ENCODE peak calls at places on chromosomes 2 and 18, in four cellular contexts. One of them, this sample, is unnamed.
A peak's percentile ranks its signal among the peaks of the same experiment; 100 is the strongest.

GRCh38 chr2:188308483-188308882 is 16.8 kb downstream of the GULP1 start:
- DNase-seq in DMS153: no peak
- DNase-seq in stimulated activated CD4-positive, alpha-beta T cell treated with anti-CD3 and anti-CD28 coated beads, Interleukin-1b, Interleukin-23, amount 100 ng/mL, for 48 hours: no peak
- DNase-seq in effector memory CD4-positive, alpha-beta T cell: no peak
- DNase-seq in this sample: no peak

GRCh38 chr2:9473308-9473984 is 905 bp upstream of the IAH1 start:
- DNase-seq in DMS153: peak; percentile 43
- DNase-seq in stimulated activated CD4-positive, alpha-beta T cell treated with anti-CD3 and anti-CD28 coated beads, Interleukin-1b, Interleukin-23, amount 100 ng/mL, for 48 hours: peak; percentile 17
- DNase-seq in effector memory CD4-positive, alpha-beta T cell: no peak
- DNase-seq in this sample: no peak

GRCh38 chr18:49527631-49528327 is 34.1 kb upstream of the LIPG start:
- DNase-seq in DMS153: no peak
- DNase-seq in stimulated activated CD4-positive, alpha-beta T cell treated with anti-CD3 and anti-CD28 coated beads, Interleukin-1b, Interleukin-23, amount 100 ng/mL, for 48 hours: no peak
- DNase-seq in effector memory CD4-positive, alpha-beta T cell: no peak
- DNase-seq in this sample: no peak

GRCh38 chr2:18630941-18631340 is 41.6 kb upstream of the NT5C1B start:
- DNase-seq in DMS153: no peak
- DNase-seq in stimulated activated CD4-positive, alpha-beta T cell treated with anti-CD3 and anti-CD28 coated beads, Interleukin-1b, Interleukin-23, amount 100 ng/mL, for 48 hours: no peak
- DNase-seq in effector memory CD4-positive, alpha-beta T cell: no peak
- DNase-seq in this sample: no peak

GRCh38 chr2:10497797-10498251 is 49.7 kb upstream of the ODC1 start:
- DNase-seq in DMS153: peak; percentile 55
- DNase-seq in stimulated activated CD4-positive, alpha-beta T cell treated with anti-CD3 and anti-CD28 coated beads, Interleukin-1b, Interleukin-23, amount 100 ng/mL, for 48 hours: peak; percentile 63
- DNase-seq in effector memory CD4-positive, alpha-beta T cell: peak; percentile 43
- DNase-seq in this sample: no peak

GRCh38 chr2:44358498-44358897 is 2.8 kb downstream of the PREPL start:
- DNase-seq in DMS153: peak; percentile 1
- DNase-seq in stimulated activated CD4-positive, alpha-beta T cell treated with anti-CD3 and anti-CD28 coated beads, Interleukin-1b, Interleukin-23, amount 100 ng/mL, for 48 hours: peak; percentile 28
- DNase-seq in effector memory CD4-positive, alpha-beta T cell: peak; percentile 2
- DNase-seq in this sample: no peak

GRCh38 chr18:67281746-67282145 is 234.8 kb downstream of the DSEL start:
- DNase-seq in DMS153: no peak
- DNase-seq in stimulated activated CD4-positive, alpha-beta T cell treated with anti-CD3 and anti-CD28 coated beads, Interleukin-1b, Interleukin-23, amount 100 ng/mL, for 48 hours: no peak
- DNase-seq in effector memory CD4-positive, alpha-beta T cell: no peak
- DNase-seq in this sample: no peak

GRCh38 chr2:239760596-239760995 is 264.5 kb downstream of the NDUFA10 start:
- DNase-seq in DMS153: no peak
- DNase-seq in stimulated activated CD4-positive, alpha-beta T cell treated with anti-CD3 and anti-CD28 coated beads, Interleukin-1b, Interleukin-23, amount 100 ng/mL, for 48 hours: no peak
- DNase-seq in effector memory CD4-positive, alpha-beta T cell: no peak
- DNase-seq in this sample: no peak

GRCh38 chr2:152055366-152056108 is 43.3 kb downstream of the CACNB4 start:
- DNase-seq in DMS153: no peak
- DNase-seq in stimulated activated CD4-positive, alpha-beta T cell treated with anti-CD3 and anti-CD28 coated beads, Interleukin-1b, Interleukin-23, amount 100 ng/mL, for 48 hours: no peak
- DNase-seq in effector memory CD4-positive, alpha-beta T cell: no peak
- DNase-seq in this sample: no peak

GRCh38 chr2:105546623-105546964 is 147.7 kb upstream of the FHL2 start:
- DNase-seq in DMS153: no peak
- DNase-seq in stimulated activated CD4-positive, alpha-beta T cell treated with anti-CD3 and anti-CD28 coated beads, Interleukin-1b, Interleukin-23, amount 100 ng/mL, for 48 hours: no peak
- DNase-seq in effector memory CD4-positive, alpha-beta T cell: no peak
- DNase-seq in this sample: no peak

GRCh38 chr2:20577495-20578235 is 73.2 kb downstream of the HS1BP3 start:
- DNase-seq in DMS153: no peak
- DNase-seq in stimulated activated CD4-positive, alpha-beta T cell treated with anti-CD3 and anti-CD28 coated beads, Interleukin-1b, Interleukin-23, amount 100 ng/mL, for 48 hours: no peak
- DNase-seq in effector memory CD4-positive, alpha-beta T cell: no peak
- DNase-seq in this sample: no peak

GRCh38 chr2:47070920-47071824 is 83.9 kb downstream of the STPG4 start:
- DNase-seq in DMS153: no peak
- DNase-seq in stimulated activated CD4-positive, alpha-beta T cell treated with anti-CD3 and anti-CD28 coated beads, Interleukin-1b, Interleukin-23, amount 100 ng/mL, for 48 hours: peak; percentile 22
- DNase-seq in effector memory CD4-positive, alpha-beta T cell: no peak
- DNase-seq in this sample: peak; percentile 74

GRCh38 chr2:158741631-158742030 is 53.5 kb upstream of the DAPL1 start:
- DNase-seq in DMS153: no peak
- DNase-seq in stimulated activated CD4-positive, alpha-beta T cell treated with anti-CD3 and anti-CD28 coated beads, Interleukin-1b, Interleukin-23, amount 100 ng/mL, for 48 hours: no peak
- DNase-seq in effector memory CD4-positive, alpha-beta T cell: no peak
- DNase-seq in this sample: no peak

GRCh38 chr18:41579185-41579584 is 375.8 kb upstream of the PIK3C3 start:
- DNase-seq in DMS153: no peak
- DNase-seq in stimulated activated CD4-positive, alpha-beta T cell treated with anti-CD3 and anti-CD28 coated beads, Interleukin-1b, Interleukin-23, amount 100 ng/mL, for 48 hours: no peak
- DNase-seq in effector memory CD4-positive, alpha-beta T cell: no peak
- DNase-seq in this sample: no peak

GRCh38 chr2:133422946-133423345 is 145.3 kb downstream of the NCKAP5 start:
- DNase-seq in DMS153: no peak
- DNase-seq in stimulated activated CD4-positive, alpha-beta T cell treated with anti-CD3 and anti-CD28 coated beads, Interleukin-1b, Interleukin-23, amount 100 ng/mL, for 48 hours: no peak
- DNase-seq in effector memory CD4-positive, alpha-beta T cell: no peak
- DNase-seq in this sample: peak; percentile 26

GRCh38 chr2:65554765-65555561 is 122.6 kb upstream of the SPRED2 start:
- DNase-seq in DMS153: no peak
- DNase-seq in stimulated activated CD4-positive, alpha-beta T cell treated with anti-CD3 and anti-CD28 coated beads, Interleukin-1b, Interleukin-23, amount 100 ng/mL, for 48 hours: no peak
- DNase-seq in effector memory CD4-positive, alpha-beta T cell: no peak
- DNase-seq in this sample: no peak

This sample was measured in pons.